ENCODE peak calls at places on chromosomes 1 and 21, in four cellular contexts. D, I, T and M are unnamed samples.

GRCh38 chr1:12413664-12414410 is 184.0 kb downstream of the VPS13D start:
- DNase-seq in D (no peak), T (no peak), I (no peak), M (no peak)

GRCh38 chr1:243806310-243806709 is 43.7 kb downstream of the AKT3 start:
- DNase-seq in D (no peak), T (no peak), I (no peak), M (no peak)

GRCh38 chr1:1243261-1243660 is 3.3 kb downstream of the C1QTNF12 start:
- DNase-seq in I (no peak), D (no peak), T (no peak), M (no peak)

GRCh38 chr1:202023033-202023433 is 12.6 kb downstream of the ELF3 start:
- DNase-seq in I (no peak), D (peak), T (peak), M (no peak)

GRCh38 chr1:25257176-25257575 is 9.9 kb upstream of the RSRP1 start:
- DNase-seq in D (no peak), T (no peak), I (no peak), M (no peak)

GRCh38 chr1:27345272-27345671 is 3.5 kb downstream of the SYTL1 start:
- DNase-seq in I (no peak), T (no peak), D (no peak), M (no peak)

GRCh38 chr1:119725626-119726025 is 13.9 kb downstream of the PHGDH start:
- DNase-seq in T (no peak), D (no peak), I (no peak), M (no peak)

GRCh38 chr1:86542626-86543025 is 4.3 kb upstream of the CLCA4 start:
- DNase-seq in D (no peak), T (no peak), I (no peak), M (no peak)

GRCh38 chr1:206010101-206010500 is 6.9 kb upstream of the RAB7B start:
- DNase-seq in T (no peak), D (no peak), I (no peak), M (no peak)

GRCh38 chr21:45989355-45990048 is 7.9 kb downstream of the COL6A1 start:
- DNase-seq in I (no peak), T (no peak), D (no peak), M (peak)

GRCh38 chr21:26389971-26390641 is 183.0 kb downstream of the CYYR1 start:
- DNase-seq in D (peak), I (no peak), T (no peak), M (no peak)

GRCh38 chr1:55970711-55971110 is 608.7 kb downstream of the PLPP3 start:
- DNase-seq in T (no peak), D (no peak), I (no peak), M (no peak)

GRCh38 chr1:37267111-37267835 is 207.1 kb upstream of the ZC3H12A start:
- DNase-seq in D (no peak), T (no peak), I (no peak), M (no peak)

GRCh38 chr1:4044967-4045366 is 144.9 kb upstream of the C1orf174 start:
- DNase-seq in D (no peak), I (no peak), T (no peak), M (no peak)

DNA sequence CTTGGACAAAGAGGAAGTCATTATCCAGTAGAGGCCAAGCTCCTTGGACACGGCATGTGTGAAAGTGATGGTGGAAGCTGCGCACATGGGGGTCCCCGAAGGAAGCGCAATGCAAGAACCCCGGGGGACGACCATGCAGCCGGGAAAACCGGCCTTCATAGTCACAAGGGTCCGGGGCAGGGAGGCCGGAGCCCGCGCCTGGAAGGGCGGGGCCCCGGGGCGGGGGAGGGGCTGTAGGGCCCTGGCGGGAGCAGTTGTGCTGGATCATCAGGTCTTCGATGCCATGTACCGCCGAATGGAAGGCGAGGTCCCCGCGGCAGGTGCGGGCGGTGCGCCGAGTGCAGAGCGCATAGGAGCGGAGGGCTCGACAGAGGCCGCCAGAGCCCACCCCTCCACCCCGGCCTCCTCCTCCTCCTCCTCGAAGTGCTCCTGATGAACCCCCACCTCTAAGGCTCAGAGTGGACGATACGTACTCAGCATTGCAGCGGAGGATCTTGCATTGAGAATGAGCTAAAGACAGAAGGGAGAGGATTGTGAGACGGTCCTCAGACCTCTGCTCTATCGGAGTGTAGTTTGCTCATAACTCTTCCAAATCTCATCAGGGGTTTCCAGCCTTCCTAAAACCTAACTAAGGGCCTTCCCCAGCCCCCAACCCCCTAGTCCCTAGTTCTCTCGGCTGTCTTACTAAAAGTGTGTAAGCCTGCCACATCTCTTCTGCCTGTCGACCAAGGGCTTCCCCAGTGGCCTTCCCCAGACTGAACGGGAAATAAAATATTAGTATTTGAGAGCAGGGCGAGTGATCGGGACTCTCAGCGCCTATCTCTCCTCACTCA is 2.1 kb downstream of the HJV start:
- DNase-seq in I (no peak), D (no peak), T (no peak), M (no peak)
- TF ChIP-seq POLR2A in I (no peak), D (no peak), T (no peak), M (no peak)

GRCh38 chr1:57208903-57209302 is 215.0 kb downstream of the DAB1 start:
- DNase-seq in I (no peak), T (no peak), D (no peak), M (no peak)
- TF ChIP-seq POLR2A in I (no peak), T (no peak), D (no peak), M (no peak)

DNA sequence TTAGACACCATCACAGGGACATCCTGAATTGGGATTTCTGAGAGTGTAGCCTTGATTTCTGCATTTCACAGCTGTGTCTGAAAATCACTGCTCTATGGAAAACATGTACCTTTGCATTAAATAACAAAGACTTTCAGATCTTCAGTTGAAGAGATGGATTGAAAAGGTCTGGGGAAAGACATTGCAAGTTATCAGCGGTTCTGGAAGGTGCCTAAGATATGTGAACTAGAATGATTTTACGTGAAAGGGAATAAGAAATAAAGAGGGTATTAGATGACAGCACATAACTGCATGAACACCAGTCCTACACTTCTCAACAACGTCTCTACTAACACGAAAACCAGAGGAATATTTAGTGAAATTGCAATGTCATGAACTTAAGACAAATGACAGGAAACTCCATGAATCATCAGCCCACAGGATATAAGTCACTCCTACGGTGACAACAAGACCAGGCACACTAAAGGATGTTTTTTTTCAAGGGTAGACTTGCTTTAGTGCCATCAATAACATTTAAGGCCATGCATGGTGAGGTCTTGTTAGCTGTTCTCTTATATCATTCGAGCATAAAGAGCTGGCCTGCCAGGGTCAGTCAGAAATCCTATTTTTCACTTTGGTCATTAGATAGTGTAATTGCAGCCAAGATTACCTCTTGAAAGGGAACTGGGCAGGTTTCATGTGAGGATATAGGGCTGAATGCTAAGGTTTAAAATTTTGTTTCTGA is 283.1 kb downstream of the GRIK1 start:
- DNase-seq in I (peak), T (no peak), D (peak), M (no peak)
- TF ChIP-seq POLR2A in I (no peak), T (no peak), D (no peak), M (no peak)

DNA sequence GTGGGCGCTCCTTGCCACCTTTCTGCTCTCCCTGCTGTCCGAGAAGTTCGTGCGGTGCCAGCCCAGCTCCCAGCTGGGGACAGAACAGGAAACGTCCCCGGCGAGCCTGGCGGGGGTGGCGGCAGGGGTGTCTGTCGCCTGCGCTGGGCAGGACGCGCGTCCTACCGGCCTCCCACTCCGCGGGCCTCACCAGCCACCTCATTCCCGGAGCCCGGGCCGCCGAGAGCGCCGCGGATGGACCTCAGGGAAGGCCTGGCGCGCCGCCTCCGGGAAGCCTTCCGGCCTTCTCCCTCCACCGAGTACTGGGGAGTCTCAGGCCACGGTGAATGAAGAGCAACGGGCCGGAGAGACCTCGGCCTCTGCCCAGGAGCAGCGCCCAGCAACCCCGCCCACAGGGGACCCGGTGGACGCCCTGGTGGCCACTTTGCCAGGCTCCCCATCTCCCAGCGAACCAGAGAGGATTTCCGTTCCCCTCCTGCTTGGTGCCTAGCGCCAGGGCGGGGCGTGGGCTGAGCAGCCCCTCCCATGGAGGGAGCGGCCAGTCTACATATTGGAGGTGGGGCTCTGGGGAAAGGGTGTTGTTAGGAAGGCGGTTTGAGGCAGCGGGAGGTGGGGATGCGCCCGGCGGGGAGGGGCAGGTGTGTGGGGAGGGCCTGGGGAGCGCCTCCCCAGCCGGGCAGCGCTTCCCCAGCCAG is 9.5 kb upstream of the TNFRSF14 start:
- DNase-seq in I (peak), T (peak), D (peak), M (peak)
- TF ChIP-seq POLR2A in I (peak), T (peak), D (no peak), M (no peak)

GRCh38 chr1:160836981-160837557 is 25.6 kb downstream of the CD244 start:
- DNase-seq in T (no peak), D (no peak), I (no peak), M (no peak)

GRCh38 chr1:160836561-160836960 is 26.1 kb downstream of the CD244 start:
- DNase-seq in I (no peak), D (no peak), T (no peak), M (no peak)

GRCh38 chr1:160834945-160835565 is 27.6 kb downstream of the CD244 start:
- DNase-seq in D (peak), T (peak), I (no peak), M (no peak)

GRCh38 chr1:160838876-160839275 is 23.8 kb downstream of the CD244 start:
- DNase-seq in D (no peak), I (no peak), T (no peak), M (no peak)

GRCh38 chr1:160837558-160838205 is 25.0 kb downstream of the CD244 start:
- DNase-seq in D (no peak), I (no peak), T (peak), M (peak)
- TF ChIP-seq POLR2A in D (no peak), I (no peak), T (no peak), M (no peak)

DNA sequence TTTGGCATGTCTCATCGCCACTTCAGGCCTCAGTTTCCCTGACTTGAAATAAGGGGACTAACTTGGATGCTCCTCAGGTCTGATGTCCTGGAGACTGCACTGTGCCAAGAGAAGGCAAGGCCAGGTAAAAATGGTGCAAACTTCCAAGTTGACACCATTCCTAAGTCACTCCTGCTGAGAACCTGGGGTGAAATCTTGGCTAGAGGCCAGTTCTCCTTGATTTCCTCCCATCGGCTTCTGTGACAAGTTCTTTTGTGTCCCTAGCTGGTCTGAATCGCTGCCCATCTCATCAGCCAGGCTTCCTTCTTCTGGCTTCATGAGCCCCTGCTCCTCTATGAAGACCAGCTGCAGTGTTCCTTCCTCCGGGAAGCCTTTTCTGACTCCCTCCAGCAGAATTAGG is 48.6 kb upstream of the ID3 start:
- DNase-seq in D (no peak), T (no peak), I (no peak), M (no peak)
- TF ChIP-seq POLR2A in D (no peak), T (no peak), I (no peak), M (no peak)

GRCh38 chr1:23559136-23559984 is at the start of gene ID3:
- DNase-seq in D (peak), I (no peak), T (peak), M (peak)

GRCh38 chr1:23556661-23557470 is 2.4 kb downstream of the ID3 start:
- DNase-seq in D (peak), I (no peak), T (peak), M (no peak)

GRCh38 chr1:23558872-23559135 is 497 bp downstream of the ID3 start:
- DNase-seq in D (peak), I (no peak), T (no peak), M (no peak)

GRCh38 chr1:23557471-23558124 is 1.7 kb downstream of the ID3 start:
- DNase-seq in I (no peak), T (no peak), D (no peak), M (no peak)

DNA sequence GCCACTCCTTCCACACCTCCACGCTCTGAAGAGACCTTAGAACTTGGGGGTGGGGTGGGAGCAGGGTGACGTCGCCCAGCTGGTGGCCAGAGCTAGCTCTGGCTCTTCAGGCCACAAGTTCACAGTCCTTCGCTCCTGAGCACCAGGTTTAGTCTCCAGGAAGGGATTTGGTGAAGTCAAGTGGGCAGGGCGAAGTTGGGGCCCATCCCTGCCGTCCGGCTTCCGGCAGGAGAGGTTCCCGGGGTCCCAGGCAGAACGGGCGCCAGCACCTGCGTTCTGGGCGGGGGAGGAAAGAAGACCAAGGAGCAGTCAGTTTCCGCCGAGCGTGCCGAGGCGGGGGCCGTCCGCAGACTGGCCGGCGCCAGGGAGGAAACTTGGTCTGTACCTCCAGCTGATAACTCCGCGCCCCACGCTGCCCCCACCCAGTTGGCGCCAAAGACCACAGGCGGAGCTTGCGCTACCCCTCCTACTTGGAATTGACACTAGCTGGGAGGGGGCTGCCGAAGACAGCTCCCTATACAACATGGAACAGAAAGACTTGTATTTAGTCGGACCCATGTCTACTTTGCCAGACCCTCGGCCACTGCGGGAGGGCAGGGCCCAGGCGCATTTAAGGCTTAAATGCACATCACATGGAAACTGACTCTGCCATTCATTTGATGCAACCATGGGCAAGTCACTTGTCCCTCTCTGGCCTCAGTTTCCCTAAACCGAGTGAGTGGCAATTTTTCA is 995 bp downstream of the ID3 start:
- DNase-seq in I (no peak), D (peak), T (peak), M (peak)
- TF ChIP-seq POLR2A in I (peak), D (peak), T (peak), M (no peak)